ENCODE peak calls at places on chromosomes 12 and 14, in eight cellular contexts. One of them, this sample, is unnamed.

GRCh38 chr12:128025856-128026255 is 241.1 kb upstream of the TMEM132C start:
- DNase-seq in lung: no peak
- DNase-seq in AG04450: no peak
- DNase-seq in right atrium auricular region: no peak
- DNase-seq in GM23248: no peak
- DNase-seq in fibroblast of the aortic adventitia: no peak
- DNase-seq in suprapubic skin: no peak
- DNase-seq in dorsolateral prefrontal cortex: no peak
- DNase-seq in this sample: no peak

GRCh38 chr12:12964255-12964654 is 12.3 kb upstream of the GPRC5D start:
- DNase-seq in lung: no peak
- DNase-seq in suprapubic skin: no peak
- DNase-seq in dorsolateral prefrontal cortex: no peak
- DNase-seq in fibroblast of the aortic adventitia: no peak
- DNase-seq in right atrium auricular region: no peak
- DNase-seq in GM23248: no peak
- DNase-seq in AG04450: no peak
- DNase-seq in this sample: peak

GRCh38 chr14:34043627-34044372 is 92.9 kb upstream of the EGLN3 start:
- DNase-seq in AG04450: no peak
- DNase-seq in dorsolateral prefrontal cortex: no peak
- DNase-seq in right atrium auricular region: no peak
- DNase-seq in GM23248: peak
- DNase-seq in lung: no peak
- DNase-seq in suprapubic skin: no peak
- DNase-seq in fibroblast of the aortic adventitia: no peak
- DNase-seq in this sample: peak

GRCh38 chr14:74142523-74142922 is 57.8 kb downstream of the LIN52 start:
- DNase-seq in right atrium auricular region: no peak
- DNase-seq in GM23248: no peak
- DNase-seq in fibroblast of the aortic adventitia: no peak
- DNase-seq in suprapubic skin: no peak
- DNase-seq in AG04450: no peak
- DNase-seq in dorsolateral prefrontal cortex: no peak
- DNase-seq in lung: no peak
- DNase-seq in this sample: no peak

GRCh38 chr12:120399531-120399930 is 30.6 kb upstream of the MSI1 start:
- DNase-seq in GM23248: peak
- DNase-seq in fibroblast of the aortic adventitia: peak
- DNase-seq in suprapubic skin: no peak
- DNase-seq in right atrium auricular region: no peak
- DNase-seq in lung: no peak
- DNase-seq in dorsolateral prefrontal cortex: no peak
- DNase-seq in AG04450: peak
- DNase-seq in this sample: no peak

GRCh38 chr12:122133192-122133950 is 40.6 kb downstream of the IL31 start:
- DNase-seq in dorsolateral prefrontal cortex: no peak
- DNase-seq in AG04450: no peak
- DNase-seq in lung: no peak
- DNase-seq in right atrium auricular region: no peak
- DNase-seq in GM23248: no peak
- DNase-seq in suprapubic skin: no peak
- DNase-seq in fibroblast of the aortic adventitia: no peak
- DNase-seq in this sample: no peak

GRCh38 chr14:60753264-60754126 is 18.9 kb downstream of the MNAT1 start:
- DNase-seq in lung: no peak
- DNase-seq in right atrium auricular region: no peak
- DNase-seq in fibroblast of the aortic adventitia: no peak
- DNase-seq in dorsolateral prefrontal cortex: no peak
- DNase-seq in AG04450: no peak
- DNase-seq in GM23248: no peak
- DNase-seq in suprapubic skin: no peak
- DNase-seq in this sample: peak

GRCh38 chr12:2853626-2854025 is 3.2 kb downstream of the TEX52 start:
- DNase-seq in fibroblast of the aortic adventitia: peak
- DNase-seq in lung: peak
- DNase-seq in dorsolateral prefrontal cortex: peak
- DNase-seq in suprapubic skin: peak
- DNase-seq in AG04450: peak
- DNase-seq in right atrium auricular region: peak
- DNase-seq in GM23248: peak
- DNase-seq in this sample: no peak

GRCh38 chr12:106246891-106247730 is 709 bp downstream of the CKAP4 start:
- DNase-seq in suprapubic skin: peak
- DNase-seq in lung: peak
- DNase-seq in dorsolateral prefrontal cortex: no peak
- DNase-seq in fibroblast of the aortic adventitia: peak
- DNase-seq in GM23248: peak
- DNase-seq in AG04450: no peak
- DNase-seq in right atrium auricular region: no peak
- DNase-seq in this sample: no peak

GRCh38 chr14:105527381-105528196 is 1.2 kb downstream of the TMEM121 start:
- DNase-seq in right atrium auricular region: no peak
- DNase-seq in suprapubic skin: peak
- DNase-seq in lung: no peak
- DNase-seq in fibroblast of the aortic adventitia: no peak
- DNase-seq in AG04450: no peak
- DNase-seq in GM23248: no peak
- DNase-seq in dorsolateral prefrontal cortex: no peak
- DNase-seq in this sample: no peak

GRCh38 chr12:113142886-113143329 is 6.6 kb upstream of the CFAP73 start:
- DNase-seq in AG04450: no peak
- DNase-seq in dorsolateral prefrontal cortex: no peak
- DNase-seq in fibroblast of the aortic adventitia: no peak
- DNase-seq in suprapubic skin: no peak
- DNase-seq in lung: no peak
- DNase-seq in right atrium auricular region: no peak
- DNase-seq in GM23248: no peak
- DNase-seq in this sample: no peak

GRCh38 chr12:53051058-53051880 is 1.4 kb downstream of the TNS2 start:
- DNase-seq in dorsolateral prefrontal cortex: peak
- DNase-seq in fibroblast of the aortic adventitia: no peak
- DNase-seq in suprapubic skin: peak
- DNase-seq in right atrium auricular region: peak
- DNase-seq in lung: peak
- DNase-seq in GM23248: peak
- DNase-seq in AG04450: no peak
- DNase-seq in this sample: no peak

GRCh38 chr14:39040529-39040928 is 62.5 kb downstream of the SEC23A start:
- DNase-seq in suprapubic skin: no peak
- DNase-seq in GM23248: no peak
- DNase-seq in lung: no peak
- DNase-seq in dorsolateral prefrontal cortex: no peak
- DNase-seq in fibroblast of the aortic adventitia: no peak
- DNase-seq in AG04450: no peak
- DNase-seq in right atrium auricular region: no peak
- DNase-seq in this sample: no peak

GRCh38 chr14:96634481-96634880 is 132.3 kb downstream of the PAPOLA start:
- DNase-seq in fibroblast of the aortic adventitia: no peak
- DNase-seq in GM23248: no peak
- DNase-seq in right atrium auricular region: peak
- DNase-seq in dorsolateral prefrontal cortex: no peak
- DNase-seq in suprapubic skin: no peak
- DNase-seq in lung: peak
- DNase-seq in AG04450: no peak
- DNase-seq in this sample: no peak

GRCh38 chr14:76352639-76353281 is 23.2 kb upstream of the ESRRB start:
- DNase-seq in fibroblast of the aortic adventitia: peak
- DNase-seq in lung: no peak
- DNase-seq in dorsolateral prefrontal cortex: peak
- DNase-seq in GM23248: peak
- DNase-seq in AG04450: no peak
- DNase-seq in right atrium auricular region: no peak
- DNase-seq in suprapubic skin: no peak
- DNase-seq in this sample: peak

GRCh38 chr12:42469355-42470006 is 120.1 kb downstream of the PRICKLE1 start:
- DNase-seq in fibroblast of the aortic adventitia: no peak
- DNase-seq in AG04450: no peak
- DNase-seq in GM23248: no peak
- DNase-seq in lung: no peak
- DNase-seq in right atrium auricular region: no peak
- DNase-seq in dorsolateral prefrontal cortex: no peak
- DNase-seq in suprapubic skin: no peak
- DNase-seq in this sample: peak

GRCh38 chr14:61388173-61388975 is 67.0 kb downstream of the PRKCH start:
- DNase-seq in AG04450: no peak
- DNase-seq in dorsolateral prefrontal cortex: no peak
- DNase-seq in lung: no peak
- DNase-seq in right atrium auricular region: no peak
- DNase-seq in GM23248: peak
- DNase-seq in suprapubic skin: no peak
- DNase-seq in fibroblast of the aortic adventitia: peak
- DNase-seq in this sample: peak

GRCh38 chr12:52070243-52070925 is 606 bp downstream of the ATG101 start:
- DNase-seq in suprapubic skin: no peak
- DNase-seq in lung: no peak
- DNase-seq in dorsolateral prefrontal cortex: no peak
- DNase-seq in right atrium auricular region: no peak
- DNase-seq in AG04450: no peak
- DNase-seq in GM23248: peak
- DNase-seq in fibroblast of the aortic adventitia: peak
- DNase-seq in this sample: no peak

GRCh38 chr14:39860837-39861236 is 428.6 kb upstream of the FBXO33 start:
- DNase-seq in lung: no peak
- DNase-seq in suprapubic skin: no peak
- DNase-seq in fibroblast of the aortic adventitia: no peak
- DNase-seq in right atrium auricular region: no peak
- DNase-seq in GM23248: no peak
- DNase-seq in AG04450: no peak
- DNase-seq in dorsolateral prefrontal cortex: no peak
- DNase-seq in this sample: no peak

GRCh38 chr14:101876539-101876938 is 87.8 kb upstream of the DYNC1H1 start:
- DNase-seq in right atrium auricular region: peak
- DNase-seq in AG04450: no peak
- DNase-seq in suprapubic skin: peak
- DNase-seq in GM23248: peak
- DNase-seq in dorsolateral prefrontal cortex: no peak
- DNase-seq in fibroblast of the aortic adventitia: peak
- DNase-seq in lung: peak
- DNase-seq in this sample: peak

GRCh38 chr14:49828640-49829039 is 23.9 kb downstream of the NEMF start:
- DNase-seq in lung: no peak
- DNase-seq in GM23248: no peak
- DNase-seq in AG04450: no peak
- DNase-seq in fibroblast of the aortic adventitia: no peak
- DNase-seq in dorsolateral prefrontal cortex: no peak
- DNase-seq in suprapubic skin: no peak
- DNase-seq in right atrium auricular region: no peak
- DNase-seq in this sample: no peak

GRCh38 chr14:51607677-51608076 is 44.0 kb upstream of the FRMD6 start:
- DNase-seq in fibroblast of the aortic adventitia: peak
- DNase-seq in suprapubic skin: no peak
- DNase-seq in dorsolateral prefrontal cortex: no peak
- DNase-seq in GM23248: peak
- DNase-seq in right atrium auricular region: no peak
- DNase-seq in AG04450: no peak
- DNase-seq in lung: no peak
- DNase-seq in this sample: no peak
- H3K4me3 ChIP-seq in fibroblast of the aortic adventitia: peak
- H3K4me3 ChIP-seq in suprapubic skin: no peak
- H3K4me3 ChIP-seq in dorsolateral prefrontal cortex: no peak
- H3K4me3 ChIP-seq in GM23248: peak
- H3K4me3 ChIP-seq in right atrium auricular region: no peak
- H3K4me3 ChIP-seq in AG04450: no peak
- H3K4me3 ChIP-seq in lung: no peak
- H3K4me3 ChIP-seq in this sample: no peak

GRCh38 chr14:103872492-103873113 is 25.2 kb upstream of the PPP1R13B start:
- DNase-seq in GM23248: no peak
- DNase-seq in lung: no peak
- DNase-seq in fibroblast of the aortic adventitia: no peak
- DNase-seq in right atrium auricular region: no peak
- DNase-seq in suprapubic skin: no peak
- DNase-seq in dorsolateral prefrontal cortex: no peak
- DNase-seq in AG04450: no peak
- DNase-seq in this sample: no peak
- H3K4me3 ChIP-seq in GM23248: peak
- H3K4me3 ChIP-seq in lung: no peak
- H3K4me3 ChIP-seq in fibroblast of the aortic adventitia: no peak
- H3K4me3 ChIP-seq in right atrium auricular region: peak
- H3K4me3 ChIP-seq in suprapubic skin: peak
- H3K4me3 ChIP-seq in dorsolateral prefrontal cortex: no peak
- H3K4me3 ChIP-seq in AG04450: no peak
- H3K4me3 ChIP-seq in this sample: peak

GRCh38 chr12:89706551-89707348 is 1.9 kb downstream of the ATP2B1 start:
- DNase-seq in GM23248: peak
- DNase-seq in AG04450: no peak
- DNase-seq in right atrium auricular region: no peak
- DNase-seq in fibroblast of the aortic adventitia: no peak
- DNase-seq in dorsolateral prefrontal cortex: no peak
- DNase-seq in lung: no peak
- DNase-seq in suprapubic skin: peak
- DNase-seq in this sample: no peak
- H3K4me3 ChIP-seq in GM23248: peak
- H3K4me3 ChIP-seq in AG04450: peak
- H3K4me3 ChIP-seq in right atrium auricular region: peak
- H3K4me3 ChIP-seq in fibroblast of the aortic adventitia: peak
- H3K4me3 ChIP-seq in dorsolateral prefrontal cortex: peak
- H3K4me3 ChIP-seq in lung: no peak
- H3K4me3 ChIP-seq in suprapubic skin: peak
- H3K4me3 ChIP-seq in this sample: no peak

GRCh38 chr12:65277994-65278575 is 398 bp upstream of the MSRB3 start:
- DNase-seq in dorsolateral prefrontal cortex: no peak
- DNase-seq in fibroblast of the aortic adventitia: no peak
- DNase-seq in suprapubic skin: no peak
- DNase-seq in lung: no peak
- DNase-seq in AG04450: no peak
- DNase-seq in right atrium auricular region: no peak
- DNase-seq in GM23248: no peak
- DNase-seq in this sample: no peak

GRCh38 chr12:65280306-65280705 is 1.8 kb downstream of the MSRB3 start:
- DNase-seq in AG04450: no peak
- DNase-seq in dorsolateral prefrontal cortex: no peak
- DNase-seq in GM23248: peak
- DNase-seq in fibroblast of the aortic adventitia: peak
- DNase-seq in right atrium auricular region: no peak
- DNase-seq in lung: no peak
- DNase-seq in suprapubic skin: no peak
- DNase-seq in this sample: no peak

GRCh38 chr12:65278576-65279386 is at the start of gene MSRB3:
- DNase-seq in right atrium auricular region: peak
- DNase-seq in lung: peak
- DNase-seq in dorsolateral prefrontal cortex: peak
- DNase-seq in AG04450: peak
- DNase-seq in suprapubic skin: peak
- DNase-seq in GM23248: peak
- DNase-seq in fibroblast of the aortic adventitia: peak
- DNase-seq in this sample: no peak

GRCh38 chr12:65279387-65280112 is 1.1 kb downstream of the MSRB3 start:
- DNase-seq in lung: no peak
- DNase-seq in suprapubic skin: no peak
- DNase-seq in dorsolateral prefrontal cortex: no peak
- DNase-seq in AG04450: no peak
- DNase-seq in GM23248: no peak
- DNase-seq in fibroblast of the aortic adventitia: peak
- DNase-seq in right atrium auricular region: no peak
- DNase-seq in this sample: no peak

DNA sequence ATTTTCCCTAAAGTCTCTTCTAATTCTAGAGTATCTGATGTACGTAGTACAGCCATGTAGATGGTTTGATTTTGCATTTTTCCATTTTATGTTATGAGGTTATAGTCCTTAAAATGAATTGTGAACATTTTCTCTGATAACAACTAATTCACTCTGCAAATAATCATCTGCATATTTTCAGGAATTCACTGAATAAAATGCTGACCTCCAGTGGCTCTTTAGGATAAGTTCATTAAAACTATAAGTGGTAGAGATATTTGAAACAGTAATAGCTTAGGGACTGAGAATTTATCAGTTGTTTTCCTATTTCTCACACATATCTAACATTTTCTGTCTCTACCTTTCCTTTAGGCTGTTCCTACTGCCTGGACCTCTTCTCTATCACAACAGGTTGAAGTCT is 4.4 kb downstream of the MSRB3 start:
- DNase-seq in right atrium auricular region: no peak
- DNase-seq in suprapubic skin: no peak
- DNase-seq in fibroblast of the aortic adventitia: no peak
- DNase-seq in GM23248: peak
- DNase-seq in AG04450: no peak
- DNase-seq in lung: no peak
- DNase-seq in dorsolateral prefrontal cortex: no peak
- DNase-seq in this sample: no peak
- H3K4me3 ChIP-seq in right atrium auricular region: no peak
- H3K4me3 ChIP-seq in suprapubic skin: no peak
- H3K4me3 ChIP-seq in fibroblast of the aortic adventitia: no peak
- H3K4me3 ChIP-seq in GM23248: no peak
- H3K4me3 ChIP-seq in AG04450: no peak
- H3K4me3 ChIP-seq in lung: no peak
- H3K4me3 ChIP-seq in dorsolateral prefrontal cortex: no peak
- H3K4me3 ChIP-seq in this sample: no peak